ENCODE peak calls at places on chromosomes 3 and 15, in six cellular contexts. L is ovary, X is Peyer's patch, G is IMR-90, Q is transverse colon, F is esophagus squamous epithelium. C is an unnamed sample. For H3K4me1, the result is how much of the 10 kb centered on the place peaks cover.

GRCh38 chr15:60830479-60830878 is 351.5 kb upstream of the ICE2 start:
- DNase-seq in L (no peak), X (no peak), G (peak), Q (no peak), F (no peak), C (no peak)

GRCh38 chr15:52678468-52679231 is 538 bp downstream of the ATOSA start:
- DNase-seq in L (peak), X (peak), G (peak), Q (peak), F (peak), C (peak)

GRCh38 chr15:53414167-53414566 is 345.3 kb downstream of the WDR72 start:
- DNase-seq in L (no peak), X (no peak), G (no peak), Q (no peak), F (no peak), C (no peak)

GRCh38 chr15:49121901-49122300 is 33.5 kb downstream of the COPS2 start:
- DNase-seq in L (no peak), X (no peak), G (no peak), Q (no peak), F (no peak), C (no peak)

GRCh38 chr15:27671794-27672438 is 427.2 kb downstream of the OCA2 start:
- DNase-seq in L (no peak), X (no peak), G (no peak), Q (no peak), F (no peak), C (no peak)

GRCh38 chr3:4865714-4866113 is 113.5 kb upstream of the BHLHE40 start:
- DNase-seq in L (no peak), X (no peak), G (no peak), Q (no peak), F (no peak), C (no peak)

GRCh38 chr3:5002174-5002870 is 23.1 kb downstream of the BHLHE40 start:
- DNase-seq in L (no peak), X (no peak), G (no peak), Q (no peak), F (no peak), C (no peak)

GRCh38 chr3:113783463-113783862 is 36.6 kb downstream of the ATP6V1A start:
- DNase-seq in L (no peak), X (no peak), G (peak), Q (no peak), F (no peak), C (no peak)

GRCh38 chr3:27511724-27512422 is 27.7 kb upstream of the SLC4A7 start:
- DNase-seq in L (no peak), X (no peak), G (no peak), Q (no peak), F (no peak), C (no peak)

DNA sequence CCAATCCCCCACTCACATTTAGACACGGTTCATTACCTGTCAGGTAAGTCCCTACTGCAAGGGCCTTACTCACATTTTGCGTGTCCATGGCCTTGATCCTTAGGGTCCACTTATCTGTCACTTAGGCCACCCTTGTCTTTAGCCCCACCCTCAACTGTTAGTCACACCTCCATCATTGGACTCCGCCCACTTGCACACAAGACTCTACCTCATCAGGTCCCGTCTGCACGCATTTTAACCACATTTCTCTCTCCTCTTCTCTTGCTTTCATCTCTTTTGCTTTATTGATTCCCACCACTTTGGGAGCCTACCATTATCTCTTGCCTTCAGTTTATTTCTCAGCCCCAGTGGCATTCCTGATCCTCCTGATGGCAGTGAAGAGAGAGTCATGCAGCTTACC is at the start of gene IQCF6:
- DNase-seq in L (no peak), X (no peak), G (no peak), Q (no peak), F (no peak), C (no peak)
- H3K27ac ChIP-seq in L (no peak), X (no peak), G (no peak), Q (no peak), F (no peak), C (no peak)

DNA sequence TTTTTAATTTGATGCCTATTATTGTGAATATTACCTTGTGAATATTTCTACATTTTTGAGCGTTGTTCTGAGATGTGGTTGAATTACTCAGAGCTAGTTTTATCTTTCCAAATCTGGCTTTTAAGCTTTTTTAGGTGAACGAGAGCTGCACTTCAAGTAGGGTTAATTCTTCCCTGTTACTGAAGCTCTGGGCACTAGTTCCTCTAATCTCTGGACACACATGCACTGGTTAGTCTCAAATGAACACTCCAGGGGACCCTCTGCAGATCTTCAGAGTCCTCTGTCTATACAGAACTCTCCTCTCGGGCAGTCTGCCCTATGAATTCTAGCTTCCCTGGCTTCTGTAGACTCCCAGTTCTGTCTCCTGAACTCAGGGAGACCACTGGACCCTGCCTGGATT is 237.5 kb upstream of the TBC1D5 start:
- DNase-seq in L (no peak), X (no peak), G (no peak), Q (no peak), F (no peak), C (no peak)
- TF ChIP-seq POLR2A in L (no peak), X (no peak), G (no peak), Q (no peak), F (no peak), C (no peak)

GRCh38 chr3:49845694-49846093 is 10.7 kb downstream of the TRAIP start:
- DNase-seq in L (no peak), X (no peak), G (no peak), Q (no peak), F (no peak), C (no peak)
- H3K4me1 ChIP-seq in L (under half), X (under half), G (under half), Q (under half), F (under half), C (under half)

DNA sequence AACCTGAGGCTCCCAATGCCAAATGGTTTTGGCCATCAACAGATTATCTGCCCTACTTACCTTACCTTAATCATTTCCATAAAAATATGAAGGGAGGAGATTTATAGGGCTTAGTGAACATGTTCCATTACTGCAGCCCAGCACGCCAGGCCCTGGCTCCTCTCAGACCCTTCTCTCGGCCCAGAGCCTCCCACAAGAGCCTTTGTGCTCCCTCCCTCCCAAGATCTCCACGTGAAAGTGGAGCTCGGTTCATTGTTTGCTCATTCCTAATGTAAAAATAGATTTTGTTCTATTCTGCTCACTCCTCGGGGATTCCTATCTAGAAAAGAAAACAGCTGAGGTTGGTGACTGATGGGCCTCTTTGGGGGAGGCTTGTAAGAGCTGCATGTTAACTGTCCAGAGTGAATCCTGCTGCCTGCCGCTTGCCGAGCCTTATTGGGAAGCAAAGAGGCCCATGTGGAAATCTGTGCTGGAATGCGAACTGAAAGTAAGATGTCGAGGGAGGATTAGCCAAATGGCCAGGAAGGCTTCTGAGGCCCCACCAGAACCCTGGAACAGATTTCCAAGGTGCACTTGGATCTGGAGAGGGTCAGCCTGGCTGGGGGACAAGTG is 267.2 kb downstream of the LRTM1 start:
- DNase-seq in L (peak), X (no peak), G (no peak), Q (peak), F (no peak), C (peak)
- H3K27ac ChIP-seq in L (peak), X (no peak), G (no peak), Q (peak), F (no peak), C (peak)

GRCh38 chr3:10472877-10473440 is 32.4 kb downstream of the ATP2B2 start:
- DNase-seq in L (no peak), X (no peak), G (no peak), Q (no peak), F (no peak), C (no peak)
- TF ChIP-seq POLR2A in L (no peak), X (no peak), G (no peak), Q (no peak), F (no peak), C (no peak)

GRCh38 chr3:151306168-151306810 is 10.3 kb downstream of the GPR87 start:
- DNase-seq in L (no peak), X (no peak), G (no peak), Q (no peak), F (no peak), C (no peak)
- H3K4me1 ChIP-seq in L (under half), X (under half), G (under half), Q (under half), F (half or more), C (under half)